ENCODE peak calls at places on chromosomes 16 and 17, in ten cellular contexts. P is activated naive CD8-positive, alpha-beta T cell treated with anti-CD3 and anti-CD28 coated beads for 36 hours; W is iPS-NIHi11; I is HFFc6; U is GOT3; Z is nucleus accumbens; D is activated CD8-positive, alpha-beta memory T cell treated with anti-CD3 and anti-CD28 coated beads for 24 hours; E is EH; R is stimulated activated CD4-positive, alpha-beta T cell treated with anti-CD3 and anti-CD28 coated beads, TNF-alpha, amount 100 ng/mL, for 4 hours; S is NCI-H1105 treated with DMSO at 0.1 percent for 48 hours. T is an unnamed sample.

GRCh38 chr17:80942360-80943345 is 49.0 kb upstream of the CHMP6 start:
- DNase-seq in P (no peak), W (peak), I (peak), U (no peak), Z (peak), D (no peak), E (peak), R (no peak), S (peak), T (no peak)

GRCh38 chr16:51048544-51048943 is 102.5 kb downstream of the SALL1 start:
- DNase-seq in P (no peak), W (no peak), I (no peak), U (no peak), Z (no peak), D (no peak), E (peak), R (no peak), S (no peak), T (no peak)

GRCh38 chr17:19933221-19933620 is 44.4 kb downstream of the AKAP10 start:
- DNase-seq in P (no peak), W (no peak), I (no peak), U (no peak), Z (no peak), D (no peak), E (peak), R (no peak), S (no peak), T (no peak)

GRCh38 chr17:4276514-4276913 is 12.7 kb upstream of the ANKFY1 start:
- DNase-seq in P (no peak), W (no peak), I (no peak), U (no peak), Z (no peak), D (no peak), E (no peak), R (no peak), S (no peak), T (no peak)

GRCh38 chr16:69131749-69132423 is 502 bp downstream of the CHTF8 start:
- DNase-seq in P (peak), W (peak), I (peak), U (peak), Z (no peak), D (no peak), E (peak), R (peak), S (peak), T (peak)

GRCh38 chr17:81961087-81961514 is at the start of gene NOTUM:
- DNase-seq in P (no peak), W (peak), I (no peak), U (no peak), Z (no peak), D (no peak), E (peak), R (no peak), S (no peak), T (no peak)

GRCh38 chr17:41049110-41049509 is 2.0 kb upstream of the KRTAP2-1 start:
- DNase-seq in P (no peak), W (no peak), I (peak), U (no peak), Z (no peak), D (no peak), E (peak), R (no peak), S (no peak), T (no peak)

GRCh38 chr17:35083071-35083470 is 19.6 kb upstream of the RFFL start:
- DNase-seq in P (no peak), W (no peak), I (no peak), U (no peak), Z (no peak), D (no peak), E (no peak), R (no peak), S (no peak), T (no peak)

T was measured in NCI-H510A treated with DMSO at 0.1 percent for 48 hours.